ENCODE peak calls at places on chromosomes 7 and 10, in eight cellular contexts. One of them, this sample, is unnamed.

GRCh38 chr7:150325110-150325611 is 1.8 kb upstream of the ACTR3C start:
- DNase-seq in cardiac muscle cell: no peak
- DNase-seq in stomach: no peak
- DNase-seq in CD8-positive, alpha-beta memory T cell: no peak
- DNase-seq in neural progenitor cell: no peak
- DNase-seq in uterus: peak; percentile 51
- DNase-seq in upper lobe of left lung: peak; percentile 80
- DNase-seq in RWPE2: no peak
- DNase-seq in this sample: no peak

GRCh38 chr7:53350241-53350640 is 314.8 kb downstream of the POM121L12 start:
- DNase-seq in CD8-positive, alpha-beta memory T cell: no peak
- DNase-seq in cardiac muscle cell: peak; percentile 67
- DNase-seq in upper lobe of left lung: no peak
- DNase-seq in uterus: no peak
- DNase-seq in stomach: no peak
- DNase-seq in RWPE2: no peak
- DNase-seq in neural progenitor cell: peak; percentile 74
- DNase-seq in this sample: no peak

GRCh38 chr7:6226194-6226799 is 46.1 kb downstream of the CYTH3 start:
- DNase-seq in neural progenitor cell: no peak
- DNase-seq in cardiac muscle cell: no peak
- DNase-seq in upper lobe of left lung: no peak
- DNase-seq in RWPE2: no peak
- DNase-seq in uterus: no peak
- DNase-seq in CD8-positive, alpha-beta memory T cell: no peak
- DNase-seq in stomach: no peak
- DNase-seq in this sample: no peak

GRCh38 chr10:94361161-94361794 is 1.5 kb downstream of the NOC3L start:
- DNase-seq in upper lobe of left lung: no peak
- DNase-seq in stomach: peak; percentile 53
- DNase-seq in CD8-positive, alpha-beta memory T cell: no peak
- DNase-seq in cardiac muscle cell: no peak
- DNase-seq in uterus: no peak
- DNase-seq in RWPE2: no peak
- DNase-seq in neural progenitor cell: no peak
- DNase-seq in this sample: no peak

GRCh38 chr7:143485500-143485899 is 7.8 kb downstream of the TAS2R41 start:
- DNase-seq in cardiac muscle cell: no peak
- DNase-seq in RWPE2: no peak
- DNase-seq in stomach: no peak
- DNase-seq in uterus: no peak
- DNase-seq in upper lobe of left lung: no peak
- DNase-seq in CD8-positive, alpha-beta memory T cell: no peak
- DNase-seq in neural progenitor cell: no peak
- DNase-seq in this sample: no peak

GRCh38 chr10:35563266-35563891 is 41.8 kb upstream of the GJD4 start:
- DNase-seq in neural progenitor cell: peak; percentile 76
- DNase-seq in stomach: peak; percentile 63
- DNase-seq in cardiac muscle cell: peak; percentile 79
- DNase-seq in upper lobe of left lung: no peak
- DNase-seq in uterus: peak; percentile 61
- DNase-seq in RWPE2: no peak
- DNase-seq in CD8-positive, alpha-beta memory T cell: peak; percentile 6
- DNase-seq in this sample: peak; percentile 71

GRCh38 chr10:126422561-126422960 is 34.3 kb upstream of the ADAM12 start:
- DNase-seq in cardiac muscle cell: no peak
- DNase-seq in CD8-positive, alpha-beta memory T cell: no peak
- DNase-seq in RWPE2: no peak
- DNase-seq in stomach: no peak
- DNase-seq in upper lobe of left lung: no peak
- DNase-seq in uterus: no peak
- DNase-seq in neural progenitor cell: no peak
- DNase-seq in this sample: no peak

GRCh38 chr7:77157446-77157845 is 35.0 kb downstream of the CCDC146 start:
- DNase-seq in upper lobe of left lung: no peak
- DNase-seq in uterus: no peak
- DNase-seq in neural progenitor cell: no peak
- DNase-seq in stomach: no peak
- DNase-seq in cardiac muscle cell: no peak
- DNase-seq in CD8-positive, alpha-beta memory T cell: no peak
- DNase-seq in RWPE2: no peak
- DNase-seq in this sample: no peak

GRCh38 chr7:148791506-148791905 is 92.6 kb downstream of the EZH2 start:
- DNase-seq in stomach: no peak
- DNase-seq in CD8-positive, alpha-beta memory T cell: no peak
- DNase-seq in cardiac muscle cell: no peak
- DNase-seq in uterus: no peak
- DNase-seq in neural progenitor cell: no peak
- DNase-seq in upper lobe of left lung: no peak
- DNase-seq in RWPE2: no peak
- DNase-seq in this sample: no peak

GRCh38 chr7:158015403-158016116 is 572.1 kb downstream of the PTPRN2 start:
- DNase-seq in cardiac muscle cell: no peak
- DNase-seq in RWPE2: no peak
- DNase-seq in neural progenitor cell: no peak
- DNase-seq in uterus: no peak
- DNase-seq in CD8-positive, alpha-beta memory T cell: no peak
- DNase-seq in stomach: peak; percentile 16
- DNase-seq in upper lobe of left lung: no peak
- DNase-seq in this sample: no peak

GRCh38 chr10:81215498-81215897 is 659.5 kb upstream of the NRG3 start:
- DNase-seq in stomach: no peak
- DNase-seq in uterus: no peak
- DNase-seq in cardiac muscle cell: no peak
- DNase-seq in CD8-positive, alpha-beta memory T cell: no peak
- DNase-seq in RWPE2: no peak
- DNase-seq in neural progenitor cell: no peak
- DNase-seq in upper lobe of left lung: no peak
- DNase-seq in this sample: no peak

GRCh38 chr7:24283900-24284698 is at the start of gene NPY:
- DNase-seq in neural progenitor cell: peak; percentile 25
- DNase-seq in cardiac muscle cell: peak; percentile 44
- DNase-seq in uterus: no peak
- DNase-seq in stomach: no peak
- DNase-seq in CD8-positive, alpha-beta memory T cell: no peak
- DNase-seq in upper lobe of left lung: peak; percentile 84
- DNase-seq in RWPE2: no peak
- DNase-seq in this sample: no peak

GRCh38 chr10:100836891-100837290 is 75.9 kb upstream of the SLF2 start:
- DNase-seq in cardiac muscle cell: no peak
- DNase-seq in RWPE2: no peak
- DNase-seq in neural progenitor cell: peak; percentile 13
- DNase-seq in CD8-positive, alpha-beta memory T cell: no peak
- DNase-seq in uterus: no peak
- DNase-seq in stomach: no peak
- DNase-seq in upper lobe of left lung: no peak
- DNase-seq in this sample: no peak

GRCh38 chr7:2049782-2050510 is 182.8 kb downstream of the MAD1L1 start:
- DNase-seq in upper lobe of left lung: no peak
- DNase-seq in stomach: no peak
- DNase-seq in CD8-positive, alpha-beta memory T cell: no peak
- DNase-seq in cardiac muscle cell: no peak
- DNase-seq in RWPE2: peak; percentile 42
- DNase-seq in uterus: no peak
- DNase-seq in neural progenitor cell: no peak
- DNase-seq in this sample: no peak

GRCh38 chr7:42449431-42449830 is 212.4 kb upstream of the GLI3 start:
- DNase-seq in RWPE2: no peak
- DNase-seq in stomach: no peak
- DNase-seq in neural progenitor cell: no peak
- DNase-seq in cardiac muscle cell: no peak
- DNase-seq in upper lobe of left lung: no peak
- DNase-seq in uterus: no peak
- DNase-seq in CD8-positive, alpha-beta memory T cell: no peak
- DNase-seq in this sample: no peak

GRCh38 chr10:14052926-14053325 is 277.8 kb downstream of the FRMD4A start:
- DNase-seq in stomach: no peak
- DNase-seq in neural progenitor cell: no peak
- DNase-seq in uterus: no peak
- DNase-seq in RWPE2: no peak
- DNase-seq in cardiac muscle cell: no peak
- DNase-seq in upper lobe of left lung: no peak
- DNase-seq in CD8-positive, alpha-beta memory T cell: no peak
- DNase-seq in this sample: no peak

GRCh38 chr10:57952741-57953140 is 315.0 kb downstream of the IPMK start:
- DNase-seq in CD8-positive, alpha-beta memory T cell: no peak
- DNase-seq in neural progenitor cell: no peak
- DNase-seq in uterus: no peak
- DNase-seq in stomach: no peak
- DNase-seq in cardiac muscle cell: no peak
- DNase-seq in upper lobe of left lung: no peak
- DNase-seq in RWPE2: no peak
- DNase-seq in this sample: no peak

GRCh38 chr10:15043674-15044073 is at the start of gene OLAH:
- DNase-seq in uterus: no peak
- DNase-seq in neural progenitor cell: no peak
- DNase-seq in cardiac muscle cell: no peak
- DNase-seq in CD8-positive, alpha-beta memory T cell: no peak
- DNase-seq in upper lobe of left lung: no peak
- DNase-seq in RWPE2: no peak
- DNase-seq in stomach: no peak
- DNase-seq in this sample: no peak

GRCh38 chr10:10959666-10960065 is 58.0 kb upstream of the CELF2 start:
- DNase-seq in upper lobe of left lung: no peak
- DNase-seq in stomach: no peak
- DNase-seq in uterus: no peak
- DNase-seq in RWPE2: no peak
- DNase-seq in neural progenitor cell: no peak
- DNase-seq in cardiac muscle cell: no peak
- DNase-seq in CD8-positive, alpha-beta memory T cell: no peak
- DNase-seq in this sample: no peak

DNA sequence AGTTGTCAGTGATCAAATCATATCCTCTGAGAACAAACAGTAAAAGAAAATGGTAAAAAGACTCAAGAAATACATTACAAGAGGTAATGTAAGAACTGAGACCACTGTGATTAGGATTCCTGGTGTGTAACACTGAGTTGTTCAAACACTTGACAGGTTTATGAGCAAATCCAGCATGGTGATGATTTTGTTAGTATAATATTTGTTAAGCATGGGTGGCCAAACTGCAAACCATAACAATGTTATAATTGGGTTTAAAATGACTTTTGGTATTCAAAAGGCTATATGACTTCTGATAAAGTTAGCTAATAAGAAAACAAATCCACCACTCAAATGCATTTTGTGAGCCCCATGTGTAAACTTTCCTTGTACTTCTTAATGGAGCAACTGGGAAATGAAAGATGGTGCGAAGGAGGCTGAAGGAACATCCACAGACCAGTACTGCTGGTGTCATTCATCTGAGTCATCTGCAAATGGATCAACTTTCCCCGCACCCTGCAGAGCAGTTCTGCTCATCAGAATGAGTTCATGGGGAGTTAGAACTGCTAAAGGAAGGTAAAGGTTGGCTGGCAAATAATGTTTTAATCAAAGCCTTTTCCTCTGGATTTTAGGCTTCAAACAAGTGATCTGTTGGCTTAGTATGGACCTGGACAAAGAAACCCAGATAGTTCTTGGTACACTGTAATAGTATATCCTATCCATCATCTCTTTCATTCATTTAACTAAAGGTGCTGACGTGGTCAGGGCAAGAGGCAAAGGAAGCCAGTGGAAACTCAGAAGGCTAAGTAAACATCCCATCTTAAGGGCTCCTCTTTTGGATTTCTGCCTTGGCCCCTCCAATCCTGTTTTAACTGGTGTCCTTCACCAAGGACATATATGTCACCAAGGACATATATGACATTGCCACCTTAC is 45.0 kb downstream of the AFAP1L2 start:
- DNase-seq in cardiac muscle cell: no peak
- DNase-seq in neural progenitor cell: no peak
- DNase-seq in CD8-positive, alpha-beta memory T cell: no peak
- DNase-seq in uterus: no peak
- DNase-seq in stomach: no peak
- DNase-seq in RWPE2: no peak
- DNase-seq in upper lobe of left lung: no peak
- DNase-seq in this sample: no peak
- H3K4me1 ChIP-seq in cardiac muscle cell: peaks cover 10% of the 10 kb centered on the region
- H3K4me1 ChIP-seq in neural progenitor cell: peaks cover 3% of the 10 kb centered on the region
- H3K4me1 ChIP-seq in CD8-positive, alpha-beta memory T cell: no peaks in the 10 kb centered on the region
- H3K4me1 ChIP-seq in uterus: peaks cover 7% of the 10 kb centered on the region
- H3K4me1 ChIP-seq in stomach: peaks cover 23% of the 10 kb centered on the region
- H3K4me1 ChIP-seq in RWPE2: peaks cover 17% of the 10 kb centered on the region
- H3K4me1 ChIP-seq in upper lobe of left lung: peaks cover 12% of the 10 kb centered on the region
- H3K4me1 ChIP-seq in this sample: peaks cover 13% of the 10 kb centered on the region

DNA sequence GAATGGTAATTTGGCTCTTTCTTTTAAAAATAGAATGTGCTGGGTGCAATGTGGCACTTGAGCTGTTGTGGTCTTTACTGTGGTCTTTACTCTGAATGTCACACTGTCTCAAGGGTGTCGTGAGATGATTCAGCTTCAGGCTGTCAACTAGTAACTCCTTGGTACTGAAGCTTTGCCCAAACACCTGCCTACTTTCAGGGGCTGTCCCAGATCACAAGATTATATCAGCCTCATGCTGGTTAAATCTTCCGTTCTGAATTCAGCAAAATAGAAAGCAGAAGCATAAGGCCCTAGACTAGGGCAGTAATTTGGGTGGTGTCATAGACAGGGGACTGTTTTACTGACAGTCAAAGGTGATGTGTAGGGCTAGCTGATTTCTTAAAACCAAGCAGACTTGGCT is 110.9 kb downstream of the BAMBI start:
- DNase-seq in stomach: no peak
- DNase-seq in uterus: no peak
- DNase-seq in neural progenitor cell: no peak
- DNase-seq in CD8-positive, alpha-beta memory T cell: no peak
- DNase-seq in RWPE2: no peak
- DNase-seq in cardiac muscle cell: peak; percentile 24
- DNase-seq in upper lobe of left lung: no peak
- DNase-seq in this sample: no peak
- H3K36me3 ChIP-seq in stomach: no peaks in the 10 kb centered on the region
- H3K36me3 ChIP-seq in uterus: no peaks in the 10 kb centered on the region
- H3K36me3 ChIP-seq in neural progenitor cell: no peaks in the 10 kb centered on the region
- H3K36me3 ChIP-seq in CD8-positive, alpha-beta memory T cell: no peaks in the 10 kb centered on the region
- H3K36me3 ChIP-seq in RWPE2: no peaks in the 10 kb centered on the region
- H3K36me3 ChIP-seq in cardiac muscle cell: no peaks in the 10 kb centered on the region
- H3K36me3 ChIP-seq in upper lobe of left lung: no peaks in the 10 kb centered on the region
- H3K36me3 ChIP-seq in this sample: no peaks in the 10 kb centered on the region

GRCh38 chr7:94656658-94656924 is 658 bp upstream of the SGCE start:
- DNase-seq in upper lobe of left lung: no peak
- DNase-seq in cardiac muscle cell: no peak
- DNase-seq in stomach: no peak
- DNase-seq in uterus: peak; percentile 14
- DNase-seq in neural progenitor cell: no peak
- DNase-seq in RWPE2: no peak
- DNase-seq in CD8-positive, alpha-beta memory T cell: no peak
- DNase-seq in this sample: no peak
- H3K4me1 ChIP-seq in upper lobe of left lung: peaks cover 15% of the 10 kb centered on the region
- H3K4me1 ChIP-seq in cardiac muscle cell: peaks cover 3% of the 10 kb centered on the region
- H3K4me1 ChIP-seq in stomach: peaks cover 37% of the 10 kb centered on the region
- H3K4me1 ChIP-seq in uterus: no peaks in the 10 kb centered on the region
- H3K4me1 ChIP-seq in neural progenitor cell: peaks cover 28% of the 10 kb centered on the region
- H3K4me1 ChIP-seq in RWPE2: peaks cover 35% of the 10 kb centered on the region
- H3K4me1 ChIP-seq in CD8-positive, alpha-beta memory T cell: peaks cover 20% of the 10 kb centered on the region
- H3K4me1 ChIP-seq in this sample: peaks cover 5% of the 10 kb centered on the region

DNA sequence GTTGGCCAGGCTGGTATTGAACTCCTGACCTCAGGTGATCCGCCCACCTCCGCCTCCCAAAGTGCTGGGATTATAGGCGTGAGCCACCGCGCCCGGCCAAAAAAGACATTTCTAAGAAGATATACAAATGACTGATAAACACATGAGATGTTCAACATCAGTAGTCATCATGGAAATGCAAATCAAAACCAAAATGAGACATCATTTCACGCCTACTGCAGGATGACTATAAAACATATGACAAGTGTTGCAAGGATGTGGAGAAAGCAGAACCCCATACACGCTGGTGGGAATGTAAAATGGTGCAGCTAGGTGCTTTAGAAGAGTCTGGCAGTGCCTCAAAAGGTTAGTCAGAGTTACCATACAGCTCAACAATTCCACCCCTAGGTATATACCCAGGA is 24.6 kb downstream of the TMEM209 start:
- DNase-seq in cardiac muscle cell: no peak
- DNase-seq in stomach: no peak
- DNase-seq in upper lobe of left lung: no peak
- DNase-seq in neural progenitor cell: no peak
- DNase-seq in RWPE2: no peak
- DNase-seq in uterus: no peak
- DNase-seq in CD8-positive, alpha-beta memory T cell: no peak
- DNase-seq in this sample: no peak
- H3K36me3 ChIP-seq in cardiac muscle cell: peaks cover 26% of the 10 kb centered on the region
- H3K36me3 ChIP-seq in stomach: peaks cover 83% of the 10 kb centered on the region
- H3K36me3 ChIP-seq in upper lobe of left lung: peaks cover 69% of the 10 kb centered on the region
- H3K36me3 ChIP-seq in neural progenitor cell: peaks cover 31% of the 10 kb centered on the region
- H3K36me3 ChIP-seq in RWPE2: peaks cover 90% of the 10 kb centered on the region
- H3K36me3 ChIP-seq in uterus: no peaks in the 10 kb centered on the region
- H3K36me3 ChIP-seq in CD8-positive, alpha-beta memory T cell: peaks cover 29% of the 10 kb centered on the region
- H3K36me3 ChIP-seq in this sample: peaks cover 13% of the 10 kb centered on the region

This sample was measured in ascending aorta.